ENCODE peak calls at places on chromosomes 7 and 10, in nine cellular contexts. Z is GM23338, U is A549, J is GM23248, C is H9, I is K562, M is hepatocyte, L is endothelial cell of umbilical vein, K is HCT116. Y is an unnamed sample.

GRCh38 chr7:36597099-36597773 is 127.1 kb downstream of the AOAH start:
- DNase-seq in Z (no peak), U (no peak), J (no peak), C (no peak), I (no peak), M (no peak), L (no peak), K (no peak), Y (no peak)

GRCh38 chr7:92808635-92809034 is 27.7 kb downstream of the CDK6 start:
- DNase-seq in Z (no peak), U (no peak), J (no peak), C (no peak), I (no peak), M (no peak), L (no peak), K (no peak), Y (no peak)

GRCh38 chr10:73818402-73818801 is 7.0 kb upstream of the NDST2 start:
- DNase-seq in Z (peak; percentile 37), U (no peak), J (no peak), C (peak; percentile 58), I (peak; percentile 43), M (no peak), L (no peak), K (no peak), Y (no peak)

GRCh38 chr7:39921505-39922250 is 28.4 kb upstream of the CDK13 start:
- DNase-seq in Z (peak; percentile 12), U (no peak), J (peak; percentile 8), C (no peak), I (no peak), M (peak; percentile 11), L (no peak), K (no peak), Y (peak; percentile 11)

GRCh38 chr7:122200888-122201287 is 56.8 kb upstream of the AASS start:
- DNase-seq in Z (peak; percentile 9), U (no peak), J (no peak), C (no peak), I (no peak), M (no peak), L (no peak), K (no peak), Y (no peak)

GRCh38 chr7:22726345-22726848 is 603 bp upstream of the IL6 start:
- DNase-seq in Z (peak; percentile 90), U (peak; percentile 76), J (peak; percentile 91), C (peak; percentile 84), I (peak; percentile 68), M (peak; percentile 81), L (peak; percentile 84), K (peak; percentile 37), Y (peak; percentile 35)

GRCh38 chr10:117429644-117430043 is 54.4 kb upstream of the PDZD8 start:
- DNase-seq in Z (no peak), U (no peak), J (peak; percentile 45), C (no peak), I (no peak), M (no peak), L (no peak), K (no peak), Y (no peak)

GRCh38 chr10:116907588-116907987 is 58.3 kb downstream of the ENO4 start:
- DNase-seq in Z (no peak), U (no peak), J (no peak), C (no peak), I (no peak), M (no peak), L (no peak), K (no peak), Y (no peak)

GRCh38 chr7:12458520-12459131 is 55.0 kb upstream of the VWDE start:
- DNase-seq in Z (peak; percentile 70), U (peak; percentile 43), J (peak; percentile 66), C (no peak), I (peak; percentile 40), M (peak; percentile 58), L (peak; percentile 52), K (peak; percentile 23), Y (peak; percentile 20)

GRCh38 chr7:12450615-12451014 is 47.0 kb upstream of the VWDE start:
- DNase-seq in Z (no peak), U (no peak), J (no peak), C (no peak), I (no peak), M (no peak), L (no peak), K (no peak), Y (no peak)

GRCh38 chr7:12456506-12456905 is 52.8 kb upstream of the VWDE start:
- DNase-seq in Z (no peak), U (no peak), J (no peak), C (no peak), I (no peak), M (no peak), L (no peak), K (no peak), Y (no peak)
- H3K4me2 ChIP-seq in Z (no peak overlapping the region), U (peak overlapping the region; percentile 9), J (no peak overlapping the region), C (no peak overlapping the region), I (no peak overlapping the region), M (no peak overlapping the region), L (no peak overlapping the region), K (no peak overlapping the region), Y (no peak overlapping the region)

GRCh38 chr10:123854003-123854402 is 37.6 kb downstream of the CPXM2 start:
- DNase-seq in Z (no peak), U (no peak), J (no peak), C (no peak), I (peak; percentile 7), M (no peak), L (no peak), K (no peak), Y (no peak)

GRCh38 chr10:123857616-123858015 is 34.0 kb downstream of the CPXM2 start:
- DNase-seq in Z (no peak), U (no peak), J (no peak), C (no peak), I (no peak), M (no peak), L (no peak), K (no peak), Y (no peak)

GRCh38 chr10:123852411-123852951 is 39.1 kb downstream of the CPXM2 start:
- DNase-seq in Z (no peak), U (no peak), J (no peak), C (no peak), I (no peak), M (no peak), L (no peak), K (no peak), Y (no peak)

GRCh38 chr10:123854498-123854897 is 37.1 kb downstream of the CPXM2 start:
- DNase-seq in Z (no peak), U (no peak), J (no peak), C (no peak), I (no peak), M (no peak), L (no peak), K (no peak), Y (no peak)

DNA sequence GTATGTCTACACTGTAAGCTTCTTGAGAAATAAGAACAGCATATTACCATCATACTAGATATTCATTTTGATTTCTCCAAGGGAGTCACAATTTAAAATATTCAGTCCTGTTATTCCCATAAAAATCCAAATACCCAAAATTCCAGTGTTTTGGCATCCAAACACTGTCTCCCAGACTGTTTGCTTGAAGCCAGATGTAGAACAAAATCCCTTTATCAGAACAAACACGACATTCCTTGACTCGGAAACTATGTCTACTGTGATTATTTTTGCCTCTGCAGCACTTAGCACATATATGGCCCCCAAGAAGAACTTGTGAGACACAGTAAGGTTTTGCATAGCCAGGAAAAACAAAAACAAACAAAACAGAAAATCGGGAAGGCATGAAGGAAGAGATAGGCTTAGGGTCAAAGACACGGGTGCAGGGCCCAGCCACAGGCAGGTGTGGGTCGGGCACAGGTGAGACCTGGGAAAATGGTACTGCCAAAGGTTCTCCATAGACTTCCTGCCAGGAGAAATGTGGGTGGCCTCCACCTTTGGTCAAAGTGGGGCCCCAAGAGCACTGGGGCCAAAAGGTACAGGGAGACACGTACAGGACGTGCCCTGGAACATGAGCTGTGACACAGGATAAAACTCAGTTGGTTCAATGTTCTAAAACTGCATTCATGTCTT is 36.5 kb downstream of the CPXM2 start:
- DNase-seq in Z (no peak), U (no peak), J (no peak), C (no peak), I (no peak), M (no peak), L (no peak), K (no peak), Y (no peak)
- H3K4me2 ChIP-seq in Z (no peak overlapping the region), U (no peak overlapping the region), J (no peak overlapping the region), C (no peak overlapping the region), I (no peak overlapping the region), M (no peak overlapping the region), L (no peak overlapping the region), K (no peak overlapping the region), Y (no peak overlapping the region)

GRCh38 chr10:96618648-96619047 is 31.8 kb upstream of the TM9SF3 start:
- DNase-seq in Z (no peak), U (no peak), J (peak; percentile 44), C (no peak), I (no peak), M (no peak), L (no peak), K (no peak), Y (no peak)

GRCh38 chr10:96622330-96622729 is 35.5 kb upstream of the TM9SF3 start:
- DNase-seq in Z (no peak), U (no peak), J (no peak), C (no peak), I (peak; percentile 62), M (no peak), L (no peak), K (no peak), Y (no peak)

GRCh38 chr10:96616961-96617360 is 30.1 kb upstream of the TM9SF3 start:
- DNase-seq in Z (no peak), U (no peak), J (no peak), C (no peak), I (no peak), M (no peak), L (no peak), K (no peak), Y (no peak)

GRCh38 chr10:96619803-96620773 is 33.3 kb upstream of the TM9SF3 start:
- DNase-seq in Z (no peak), U (no peak), J (peak; percentile 22), C (no peak), I (no peak), M (no peak), L (no peak), K (no peak), Y (no peak)

DNA sequence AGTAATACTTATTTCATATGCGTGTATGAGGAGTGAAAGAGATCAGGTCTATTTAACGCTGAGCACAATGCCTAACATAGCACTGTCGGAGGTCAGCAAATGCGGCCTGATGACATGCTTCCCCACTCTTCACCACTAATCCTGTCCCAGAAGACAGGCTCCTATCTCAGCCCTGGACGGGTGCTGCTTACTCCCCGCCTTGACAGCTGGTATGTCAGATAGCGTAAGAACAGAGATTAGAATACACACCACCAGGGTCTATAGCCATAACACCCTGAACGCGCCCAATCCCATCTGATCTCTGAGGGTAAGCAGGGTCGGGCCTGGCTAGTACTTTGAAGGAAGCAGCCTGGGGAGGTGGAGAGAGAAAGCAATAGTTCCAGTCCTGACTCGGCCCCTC is 32.3 kb upstream of the TM9SF3 start:
- DNase-seq in Z (no peak), U (no peak), J (no peak), C (no peak), I (peak; percentile 87), M (no peak), L (no peak), K (no peak), Y (no peak)
- H3K4me2 ChIP-seq in Z (no peak overlapping the region), U (no peak overlapping the region), J (no peak overlapping the region), C (no peak overlapping the region), I (peak overlapping the region; percentile 59), M (no peak overlapping the region), L (no peak overlapping the region), K (no peak overlapping the region), Y (no peak overlapping the region)

GRCh38 chr7:72268826-72269225 is 143.3 kb downstream of the CALN1 start:
- DNase-seq in Z (no peak), U (no peak), J (no peak), C (no peak), I (no peak), M (no peak), L (no peak), K (no peak), Y (no peak)

GRCh38 chr7:72265505-72265904 is 146.6 kb downstream of the CALN1 start:
- DNase-seq in Z (peak; percentile 54), U (no peak), J (no peak), C (no peak), I (no peak), M (no peak), L (no peak), K (no peak), Y (no peak)

GRCh38 chr7:72265071-72265470 is 147.1 kb downstream of the CALN1 start:
- DNase-seq in Z (no peak), U (no peak), J (no peak), C (no peak), I (no peak), M (no peak), L (no peak), K (no peak), Y (no peak)

GRCh38 chr7:72268090-72268489 is 144.0 kb downstream of the CALN1 start:
- DNase-seq in Z (peak; percentile 20), U (no peak), J (no peak), C (no peak), I (no peak), M (no peak), L (no peak), K (no peak), Y (peak; percentile 12)

DNA sequence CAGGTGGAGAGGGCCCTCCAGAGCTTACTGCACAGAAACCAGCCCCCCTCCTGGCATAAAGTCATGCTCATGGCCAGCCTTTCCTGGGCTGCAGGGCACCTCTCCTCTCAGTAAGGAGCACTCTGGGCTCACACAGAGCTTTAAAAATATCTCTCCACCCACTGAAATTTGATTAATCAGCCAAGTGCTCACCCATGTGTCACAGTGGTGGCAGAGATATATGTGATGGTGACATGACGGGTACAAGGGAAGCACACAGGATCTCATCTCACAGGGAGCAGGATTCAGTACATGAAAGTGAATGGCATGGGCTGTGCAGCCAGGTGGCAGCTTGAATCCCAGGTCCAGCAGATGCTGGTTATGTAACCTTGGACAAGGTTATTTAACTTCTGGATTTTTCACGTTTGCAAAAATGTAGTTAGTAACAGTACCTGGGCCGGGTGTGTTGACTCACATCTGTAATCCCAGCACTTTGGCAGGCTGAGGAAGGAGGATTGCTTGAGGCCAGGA is 144.8 kb downstream of the CALN1 start:
- DNase-seq in Z (no peak), U (no peak), J (no peak), C (no peak), I (no peak), M (no peak), L (no peak), K (no peak), Y (no peak)
- H3K4me2 ChIP-seq in Z (peak overlapping the region; percentile 62), U (no peak overlapping the region), J (no peak overlapping the region), C (no peak overlapping the region), I (no peak overlapping the region), M (no peak overlapping the region), L (no peak overlapping the region), K (no peak overlapping the region), Y (no peak overlapping the region)